ENCODE peak calls at places on chromosome 22, in four cellular contexts. One of them, this sample, is unnamed.

GRCh38 chr22:20799449-20799848 is 25.5 kb downstream of the SERPIND1 start:
- DNase-seq in HepG2: no peak
- DNase-seq in GM12878: no peak
- DNase-seq in K562: no peak
- DNase-seq in this sample: no peak

GRCh38 chr22:21102659-21103267 is 57.0 kb downstream of the LRRC74B start:
- DNase-seq in HepG2: peak; percentile 73
- DNase-seq in GM12878: no peak
- DNase-seq in K562: peak; percentile 100
- DNase-seq in this sample: peak; percentile 95

GRCh38 chr22:26485013-26485412 is 1.3 kb downstream of the SRRD start:
- DNase-seq in HepG2: no peak
- DNase-seq in GM12878: no peak
- DNase-seq in K562: no peak
- DNase-seq in this sample: no peak

GRCh38 chr22:39620924-39621690 is 50.6 kb downstream of the CACNA1I start:
- DNase-seq in HepG2: no peak
- DNase-seq in GM12878: no peak
- DNase-seq in K562: no peak
- DNase-seq in this sample: no peak

GRCh38 chr22:31927562-31927961 is 16.8 kb upstream of the YWHAH start:
- DNase-seq in HepG2: no peak
- DNase-seq in GM12878: no peak
- DNase-seq in K562: no peak
- DNase-seq in this sample: no peak

GRCh38 chr22:40401532-40401931 is 31.1 kb downstream of the SGSM3 start:
- DNase-seq in HepG2: no peak
- DNase-seq in GM12878: no peak
- DNase-seq in K562: no peak
- DNase-seq in this sample: no peak

GRCh38 chr22:27456696-27457503 is 344.7 kb downstream of the MN1 start:
- DNase-seq in HepG2: no peak
- DNase-seq in GM12878: no peak
- DNase-seq in K562: no peak
- DNase-seq in this sample: no peak

GRCh38 chr22:19411690-19412045 is 19.9 kb downstream of the HIRA start:
- DNase-seq in HepG2: no peak
- DNase-seq in GM12878: no peak
- DNase-seq in K562: no peak
- DNase-seq in this sample: no peak

GRCh38 chr22:30250713-30251267 is 4.2 kb upstream of the LIF start:
- DNase-seq in HepG2: no peak
- DNase-seq in GM12878: no peak
- DNase-seq in K562: no peak
- DNase-seq in this sample: no peak

GRCh38 chr22:38153821-38154562 is 27.6 kb downstream of the PLA2G6 start:
- DNase-seq in HepG2: peak; percentile 32
- DNase-seq in GM12878: no peak
- DNase-seq in K562: no peak
- DNase-seq in this sample: no peak

GRCh38 chr22:38564669-38565068 is 5.3 kb downstream of the DMC1 start:
- DNase-seq in HepG2: no peak
- DNase-seq in GM12878: no peak
- DNase-seq in K562: no peak
- DNase-seq in this sample: no peak

GRCh38 chr22:19846620-19847344 is 7.9 kb downstream of the GNB1L start:
- DNase-seq in HepG2: no peak
- DNase-seq in GM12878: no peak
- DNase-seq in K562: no peak
- DNase-seq in this sample: no peak

GRCh38 chr22:28594784-28595324 is 84.8 kb downstream of the TTC28 start:
- DNase-seq in HepG2: peak; percentile 54
- DNase-seq in GM12878: no peak
- DNase-seq in K562: peak; percentile 16
- DNase-seq in this sample: no peak

GRCh38 chr22:27801197-27801615 is 350 bp downstream of the MN1 start:
- DNase-seq in HepG2: no peak
- DNase-seq in GM12878: no peak
- DNase-seq in K562: peak; percentile 13
- DNase-seq in this sample: peak; percentile 58

GRCh38 chr22:37263966-37264887 is 18.1 kb upstream of the CYTH4 start:
- DNase-seq in HepG2: no peak
- DNase-seq in GM12878: no peak
- DNase-seq in K562: no peak
- DNase-seq in this sample: no peak

GRCh38 chr22:32482708-32483107 is 8.1 kb downstream of the FBXO7 start:
- DNase-seq in HepG2: no peak
- DNase-seq in GM12878: peak; percentile 39
- DNase-seq in K562: no peak
- DNase-seq in this sample: no peak

GRCh38 chr22:43639228-43639948 is 172.7 kb downstream of the EFCAB6 start:
- DNase-seq in HepG2: no peak
- DNase-seq in GM12878: no peak
- DNase-seq in K562: no peak
- DNase-seq in this sample: no peak

GRCh38 chr22:17980638-17981051 is 43.7 kb downstream of the MICAL3 start:
- DNase-seq in HepG2: no peak
- DNase-seq in GM12878: no peak
- DNase-seq in K562: peak; percentile 92
- DNase-seq in this sample: no peak

GRCh38 chr22:33874206-33874605 is 46.1 kb downstream of the LARGE1 start:
- DNase-seq in HepG2: no peak
- DNase-seq in GM12878: no peak
- DNase-seq in K562: no peak
- DNase-seq in this sample: no peak

GRCh38 chr22:40463017-40463631 is 92.7 kb downstream of the SGSM3 start:
- DNase-seq in HepG2: no peak
- DNase-seq in GM12878: peak; percentile 33
- DNase-seq in K562: no peak
- DNase-seq in this sample: no peak

GRCh38 chr22:17132112-17132511 is 11.0 kb upstream of the TMEM121B start:
- DNase-seq in HepG2: no peak
- DNase-seq in GM12878: no peak
- DNase-seq in K562: no peak
- DNase-seq in this sample: no peak

GRCh38 chr22:20862540-20862939 is 3.7 kb downstream of the SNAP29 start:
- DNase-seq in HepG2: no peak
- DNase-seq in GM12878: no peak
- DNase-seq in K562: no peak
- DNase-seq in this sample: no peak

GRCh38 chr22:33049125-33049729 is 9.0 kb downstream of the SYN3 start:
- DNase-seq in HepG2: peak; percentile 62
- DNase-seq in GM12878: peak; percentile 5
- DNase-seq in K562: peak; percentile 66
- DNase-seq in this sample: peak; percentile 83

GRCh38 chr22:43225609-43226008 is 38.7 kb upstream of the TTLL12 start:
- DNase-seq in HepG2: no peak
- DNase-seq in GM12878: no peak
- DNase-seq in K562: no peak
- DNase-seq in this sample: no peak

GRCh38 chr22:43002198-43002577 is 12.8 kb downstream of the PACSIN2 start:
- DNase-seq in HepG2: no peak
- DNase-seq in GM12878: no peak
- DNase-seq in K562: no peak
- DNase-seq in this sample: no peak

GRCh38 chr22:30210235-30210831 is 36.2 kb downstream of the LIF start:
- DNase-seq in HepG2: peak; percentile 89
- DNase-seq in GM12878: no peak
- DNase-seq in K562: no peak
- DNase-seq in this sample: no peak

GRCh38 chr22:24391836-24392217 is 35.6 kb upstream of the ADORA2A start:
- DNase-seq in HepG2: no peak
- DNase-seq in GM12878: no peak
- DNase-seq in K562: no peak
- DNase-seq in this sample: no peak
- TF ChIP-seq ETV6 in HepG2: no peak
- TF ChIP-seq ETV6 in GM12878: no peak
- TF ChIP-seq ETV6 in K562: no peak
- TF ChIP-seq ETV6 in this sample: no peak

DNA sequence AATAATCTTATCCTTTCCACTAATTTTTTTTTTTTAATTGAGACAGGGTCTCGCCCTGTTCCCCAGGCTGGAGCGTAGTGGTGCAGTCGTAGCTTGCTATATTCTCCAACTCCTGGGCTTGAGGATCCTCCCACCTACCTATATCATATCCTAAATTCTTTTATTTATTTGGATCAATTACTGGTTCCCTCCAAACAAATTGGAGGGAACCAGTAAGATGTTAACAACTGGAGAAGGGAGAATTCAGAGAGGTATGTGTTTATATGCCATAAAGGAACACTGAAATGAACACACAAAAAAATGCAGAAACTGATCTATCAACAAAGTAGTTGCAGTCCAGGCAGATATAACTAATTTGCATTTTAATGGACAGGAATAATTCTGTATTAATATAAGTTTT is 63.6 kb downstream of the ATXN10 start:
- DNase-seq in HepG2: no peak
- DNase-seq in GM12878: no peak
- DNase-seq in K562: no peak
- DNase-seq in this sample: no peak
- TF ChIP-seq ETV6 in HepG2: no peak
- TF ChIP-seq ETV6 in GM12878: no peak
- TF ChIP-seq ETV6 in K562: no peak
- TF ChIP-seq ETV6 in this sample: no peak

DNA sequence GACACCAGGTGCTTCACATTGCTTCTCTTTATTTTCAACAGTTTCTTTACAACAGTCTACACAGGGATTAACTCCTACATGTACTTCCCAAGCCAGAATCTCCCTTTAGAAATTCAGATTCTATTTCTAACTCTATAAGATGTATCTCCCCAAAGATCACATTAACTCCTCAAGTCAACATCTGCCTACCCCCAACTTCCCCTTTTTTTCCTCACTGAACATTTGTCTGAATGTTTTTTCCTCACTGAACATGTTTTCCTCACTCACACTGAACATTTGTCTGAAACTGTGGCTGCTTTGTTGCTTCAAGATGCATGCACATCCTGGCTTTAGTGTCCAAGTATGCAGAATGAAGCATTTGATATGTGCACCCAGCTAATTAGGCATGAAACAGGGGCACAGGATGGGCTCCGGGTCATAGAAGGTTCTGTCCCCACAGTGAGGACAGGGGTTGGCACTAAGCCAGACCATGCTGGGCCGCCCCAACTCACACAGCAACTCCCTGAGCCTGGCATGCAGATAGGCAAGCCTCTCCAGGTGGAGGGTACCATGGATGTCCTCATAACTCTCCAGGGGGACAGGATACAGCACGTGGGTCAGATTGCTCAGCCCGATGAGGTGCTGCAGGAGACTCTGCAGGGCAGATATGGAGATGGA is 11.2 kb downstream of the PRAME start:
- DNase-seq in HepG2: no peak
- DNase-seq in GM12878: no peak
- DNase-seq in K562: peak; percentile 79
- DNase-seq in this sample: no peak
- TF ChIP-seq ETV6 in HepG2: no peak
- TF ChIP-seq ETV6 in GM12878: no peak
- TF ChIP-seq ETV6 in K562: no peak
- TF ChIP-seq ETV6 in this sample: no peak

GRCh38 chr22:49129736-49130135 is 697.9 kb downstream of the BRD1 start:
- DNase-seq in HepG2: no peak
- DNase-seq in GM12878: no peak
- DNase-seq in K562: no peak
- DNase-seq in this sample: no peak
- TF ChIP-seq ETV6 in HepG2: no peak
- TF ChIP-seq ETV6 in GM12878: no peak
- TF ChIP-seq ETV6 in K562: no peak
- TF ChIP-seq ETV6 in this sample: no peak

DNA sequence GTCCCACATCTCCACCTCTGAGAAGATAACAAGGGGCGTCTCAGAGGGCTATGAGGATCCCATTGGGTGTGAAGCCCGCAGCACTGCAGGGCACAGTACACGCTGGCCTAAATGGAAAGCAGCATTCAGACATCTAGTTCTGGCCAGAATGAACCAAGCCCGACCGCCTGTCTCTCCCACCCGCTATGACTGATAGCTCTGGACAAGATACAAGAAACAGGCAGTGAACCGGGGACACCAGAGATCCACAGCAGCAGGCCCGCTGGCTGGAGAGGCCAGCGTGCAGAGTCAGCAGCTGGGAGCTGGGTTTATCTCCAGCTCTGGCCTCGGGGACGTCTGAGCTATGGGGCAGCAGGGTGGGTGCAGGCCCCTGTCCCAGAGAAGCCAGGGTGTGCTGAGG is 9.6 kb downstream of the CERK start:
- DNase-seq in HepG2: no peak
- DNase-seq in GM12878: no peak
- DNase-seq in K562: no peak
- DNase-seq in this sample: no peak
- TF ChIP-seq ETV6 in HepG2: no peak
- TF ChIP-seq ETV6 in GM12878: no peak
- TF ChIP-seq ETV6 in K562: no peak
- TF ChIP-seq ETV6 in this sample: no peak

GRCh38 chr22:49641770-49642313 is 185.8 kb downstream of the BRD1 start:
- DNase-seq in HepG2: no peak
- DNase-seq in GM12878: no peak
- DNase-seq in K562: no peak
- DNase-seq in this sample: no peak
- TF ChIP-seq ETV6 in HepG2: no peak
- TF ChIP-seq ETV6 in GM12878: no peak
- TF ChIP-seq ETV6 in K562: no peak
- TF ChIP-seq ETV6 in this sample: no peak

DNA sequence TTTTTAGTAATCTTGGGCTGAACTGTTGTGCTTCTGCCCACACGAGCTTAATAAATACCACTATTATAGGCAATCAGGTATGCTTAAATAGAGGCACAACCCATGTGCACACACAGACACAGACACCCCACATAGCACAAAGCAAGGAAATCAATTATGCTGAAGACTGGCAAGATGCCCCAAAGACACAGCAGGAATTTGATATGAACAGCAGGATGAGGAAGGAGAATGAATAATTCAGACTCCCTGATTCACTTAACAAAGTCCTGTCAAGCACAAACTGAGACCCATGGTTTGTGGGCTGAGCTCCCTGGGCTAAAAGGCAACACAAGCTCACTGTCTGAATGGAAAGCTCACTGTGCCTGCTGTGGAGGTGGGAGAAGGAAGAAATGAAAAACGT is 42.5 kb downstream of the RBFOX2 start:
- DNase-seq in HepG2: no peak
- DNase-seq in GM12878: no peak
- DNase-seq in K562: no peak
- DNase-seq in this sample: no peak
- TF ChIP-seq ETV6 in HepG2: no peak
- TF ChIP-seq ETV6 in GM12878: no peak
- TF ChIP-seq ETV6 in K562: no peak
- TF ChIP-seq ETV6 in this sample: no peak

GRCh38 chr22:46727813-46728364 is 10.2 kb downstream of the CERK start:
- DNase-seq in HepG2: no peak
- DNase-seq in GM12878: no peak
- DNase-seq in K562: no peak
- DNase-seq in this sample: no peak
- TF ChIP-seq ETV6 in HepG2: no peak
- TF ChIP-seq ETV6 in GM12878: no peak
- TF ChIP-seq ETV6 in K562: no peak
- TF ChIP-seq ETV6 in this sample: no peak

GRCh38 chr22:45218974-45219373 is 21.7 kb downstream of the KIAA0930 start:
- DNase-seq in HepG2: no peak
- DNase-seq in GM12878: peak; percentile 20
- DNase-seq in K562: no peak
- DNase-seq in this sample: no peak
- TF ChIP-seq ETV6 in HepG2: no peak
- TF ChIP-seq ETV6 in GM12878: no peak
- TF ChIP-seq ETV6 in K562: no peak
- TF ChIP-seq ETV6 in this sample: no peak

This sample was measured in WTC11.